ENCODE peak calls at places on chromosomes 2 and 18, in six cellular contexts. O, N, I, A, U and F are unnamed samples.

GRCh38 chr2:224881846-224882245 is 160.4 kb downstream of the DOCK10 start:
- DNase-seq in O (peak; percentile 33), N (no peak), I (no peak), A (no peak), U (no peak), F (no peak)

GRCh38 chr2:46187112-46187618 is 110.0 kb upstream of the EPAS1 start:
- DNase-seq in O (peak; percentile 85), N (peak; percentile 68), I (no peak), A (peak; percentile 84), U (no peak), F (peak; percentile 79)

GRCh38 chr2:165610591-165611029 is 141.1 kb downstream of the CSRNP3 start:
- DNase-seq in O (no peak), N (no peak), I (no peak), A (no peak), U (no peak), F (no peak)

GRCh38 chr2:68926782-68927181 is 25.9 kb downstream of the GKN2 start:
- DNase-seq in O (no peak), N (no peak), I (no peak), A (no peak), U (no peak), F (no peak)

GRCh38 chr2:160221391-160222276 is 21.6 kb upstream of the ITGB6 start:
- DNase-seq in O (peak; percentile 80), N (peak; percentile 77), I (no peak), A (peak; percentile 33), U (no peak), F (peak; percentile 93)

GRCh38 chr2:160695402-160696060 is 201.9 kb upstream of the RBMS1 start:
- DNase-seq in O (peak; percentile 70), N (no peak), I (no peak), A (no peak), U (peak; percentile 30), F (peak; percentile 56)

GRCh38 chr2:46336560-46336959 is 39.4 kb downstream of the EPAS1 start:
- DNase-seq in O (peak; percentile 87), N (no peak), I (no peak), A (no peak), U (no peak), F (peak; percentile 83)

GRCh38 chr2:195566201-195566600 is 90.8 kb upstream of the SLC39A10 start:
- DNase-seq in O (no peak), N (no peak), I (no peak), A (no peak), U (no peak), F (no peak)

GRCh38 chr2:189217546-189217945 is 38.0 kb upstream of the COL5A2 start:
- DNase-seq in O (peak; percentile 20), N (peak; percentile 58), I (no peak), A (no peak), U (no peak), F (no peak)

GRCh38 chr2:138502253-138503086 is 900 bp downstream of the SPOPL start:
- DNase-seq in O (no peak), N (no peak), I (no peak), A (peak; percentile 46), U (no peak), F (no peak)

GRCh38 chr18:9174302-9174701 is 37.7 kb downstream of the ANKRD12 start:
- DNase-seq in O (no peak), N (no peak), I (no peak), A (no peak), U (no peak), F (no peak)

GRCh38 chr2:15582645-15583340 is 8.9 kb upstream of the DDX1 start:
- DNase-seq in O (peak; percentile 22), N (no peak), I (no peak), A (no peak), U (no peak), F (no peak)

GRCh38 chr2:146239392-146240135 is 1605.3 kb upstream of the ACVR2A start:
- DNase-seq in O (peak; percentile 89), N (no peak), I (no peak), A (no peak), U (no peak), F (peak; percentile 67)

GRCh38 chr2:37554687-37555086 is 116.8 kb downstream of the CDC42EP3 start:
- DNase-seq in O (no peak), N (no peak), I (no peak), A (no peak), U (no peak), F (no peak)

GRCh38 chr2:152042636-152043615 is 55.9 kb downstream of the CACNB4 start:
- DNase-seq in O (no peak), N (no peak), I (no peak), A (no peak), U (no peak), F (no peak)

GRCh38 chr18:22935431-22935830 is 2.3 kb downstream of the RBBP8 start:
- DNase-seq in O (no peak), N (no peak), I (no peak), A (no peak), U (no peak), F (no peak)

DNA sequence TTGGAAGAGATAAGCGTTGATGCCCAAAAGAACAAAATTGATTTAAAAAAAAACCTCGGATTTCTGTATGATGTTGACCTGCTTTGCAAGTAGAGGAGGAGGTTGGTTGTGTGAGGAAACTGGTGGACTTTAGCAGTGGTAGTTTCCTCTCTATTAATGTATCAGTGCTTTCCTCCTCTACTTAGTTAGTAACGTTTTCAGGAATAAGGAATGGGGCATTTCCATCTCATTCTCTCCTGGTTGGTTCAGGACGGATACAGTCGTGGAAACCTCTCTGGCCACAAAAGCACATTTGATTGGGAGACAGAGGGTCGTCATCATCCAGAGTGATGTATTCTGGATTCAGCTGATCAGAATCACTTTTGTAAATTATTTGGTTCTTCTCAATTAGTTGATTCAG is 1.5 kb downstream of the FHOD3 start:
- DNase-seq in O (no peak), N (no peak), I (no peak), A (no peak), U (no peak), F (no peak)
- H3K4me3 ChIP-seq in O (no peak overlapping the region), N (peak overlapping the region; percentile 78), I (no peak overlapping the region), A (no peak overlapping the region), U (no peak overlapping the region), F (no peak overlapping the region)

GRCh38 chr18:7566587-7567486 is at the start of gene PTPRM:
- DNase-seq in O (peak; percentile 71), N (peak; percentile 93), I (peak; percentile 7), A (peak; percentile 88), U (peak; percentile 86), F (peak; percentile 94)
- TF ChIP-seq CTCF in O (no peak), N (peak; percentile 37), I (no peak), A (peak; percentile 99), U (no peak), F (peak; percentile 2)

GRCh38 chr2:64330691-64331429 is 123.1 kb upstream of the LGALSL start:
- DNase-seq in O (peak; percentile 91), N (peak; percentile 91), I (peak; percentile 84), A (peak; percentile 84), U (peak; percentile 69), F (peak; percentile 93)
- H3K4me3 ChIP-seq in O (peak overlapping the region; percentile 40), N (peak overlapping the region; percentile 20), I (no peak overlapping the region), A (no peak overlapping the region), U (no peak overlapping the region), F (peak overlapping the region; percentile 54)

GRCh38 chr2:156129227-156129626 is 203.3 kb downstream of the NR4A2 start:
- DNase-seq in O (no peak), N (no peak), I (no peak), A (no peak), U (no peak), F (no peak)
- TF ChIP-seq CTCF in O (no peak), N (no peak), I (no peak), A (no peak), U (no peak), F (no peak)

DNA sequence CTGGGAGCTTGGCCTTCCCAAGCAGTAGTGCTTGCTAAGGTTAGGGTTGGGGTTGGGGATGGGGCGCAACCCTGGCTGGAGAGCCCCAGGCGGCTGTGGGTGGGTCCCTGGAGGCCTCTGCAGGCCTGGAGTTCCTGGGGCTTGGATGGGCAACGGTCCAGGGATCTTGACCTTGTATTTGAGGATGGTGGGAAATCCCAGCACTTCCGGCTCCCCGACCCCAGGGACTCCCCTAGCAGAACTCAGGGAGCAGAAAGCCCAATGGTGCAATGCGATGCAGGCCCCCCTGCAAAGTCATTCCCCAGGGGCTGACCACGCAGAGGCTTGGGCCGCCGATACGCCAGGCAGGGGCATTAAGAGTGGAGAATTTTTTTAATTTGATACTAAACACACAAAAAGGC is 12.5 kb upstream of the MLPH start:
- DNase-seq in O (peak; percentile 79), N (no peak), I (no peak), A (peak; percentile 35), U (no peak), F (no peak)
- H3K4me3 ChIP-seq in O (peak overlapping the region; percentile 50), N (peak overlapping the region; percentile 72), I (peak overlapping the region; percentile 34), A (no peak overlapping the region), U (no peak overlapping the region), F (peak overlapping the region; percentile 59)